ENCODE peak calls at places on chromosome 20, in six cellular contexts. E is neural progenitor cell, U is K562, D is GM23338, H is HepG2, Z is PC-9. V is an unnamed sample.

GRCh38 chr20:5504061-5504739 is 187.4 kb upstream of the PROKR2 start:
- DNase-seq in H (peak), D (peak), Z (no peak), U (peak), E (no peak), V (peak)

GRCh38 chr20:41738584-41739193 is 120.5 kb upstream of the CHD6 start:
- DNase-seq in E (peak), D (peak), U (peak), Z (no peak), H (peak), V (peak)

GRCh38 chr20:52104546-52105044 is 87.0 kb downstream of the ZFP64 start:
- DNase-seq in U (no peak), Z (peak), D (peak), H (no peak), E (peak), V (peak)

GRCh38 chr20:24821391-24821790 is 127.7 kb upstream of the CST7 start:
- DNase-seq in E (no peak), Z (no peak), U (no peak), D (no peak), H (no peak), V (no peak)

GRCh38 chr20:34390769-34391447 is 27.8 kb downstream of the ITCH start:
- DNase-seq in U (peak), D (peak), H (peak), Z (peak), E (no peak), V (peak)

GRCh38 chr20:48298851-48299484 is 513.7 kb upstream of the SULF2 start:
- DNase-seq in D (no peak), H (peak), Z (peak), E (peak), U (no peak), V (peak)

GRCh38 chr20:47392721-47393073 is 36.2 kb upstream of the ZMYND8 start:
- DNase-seq in U (no peak), H (no peak), E (no peak), Z (peak), D (no peak), V (no peak)

GRCh38 chr20:43799150-43799711 is 72.4 kb upstream of the GTSF1L start:
- DNase-seq in E (no peak), U (no peak), D (no peak), H (no peak), Z (no peak), V (no peak)

GRCh38 chr20:46964299-46965123 is 69.9 kb downstream of the EYA2 start:
- DNase-seq in D (no peak), H (no peak), Z (no peak), U (no peak), E (no peak), V (no peak)

DNA sequence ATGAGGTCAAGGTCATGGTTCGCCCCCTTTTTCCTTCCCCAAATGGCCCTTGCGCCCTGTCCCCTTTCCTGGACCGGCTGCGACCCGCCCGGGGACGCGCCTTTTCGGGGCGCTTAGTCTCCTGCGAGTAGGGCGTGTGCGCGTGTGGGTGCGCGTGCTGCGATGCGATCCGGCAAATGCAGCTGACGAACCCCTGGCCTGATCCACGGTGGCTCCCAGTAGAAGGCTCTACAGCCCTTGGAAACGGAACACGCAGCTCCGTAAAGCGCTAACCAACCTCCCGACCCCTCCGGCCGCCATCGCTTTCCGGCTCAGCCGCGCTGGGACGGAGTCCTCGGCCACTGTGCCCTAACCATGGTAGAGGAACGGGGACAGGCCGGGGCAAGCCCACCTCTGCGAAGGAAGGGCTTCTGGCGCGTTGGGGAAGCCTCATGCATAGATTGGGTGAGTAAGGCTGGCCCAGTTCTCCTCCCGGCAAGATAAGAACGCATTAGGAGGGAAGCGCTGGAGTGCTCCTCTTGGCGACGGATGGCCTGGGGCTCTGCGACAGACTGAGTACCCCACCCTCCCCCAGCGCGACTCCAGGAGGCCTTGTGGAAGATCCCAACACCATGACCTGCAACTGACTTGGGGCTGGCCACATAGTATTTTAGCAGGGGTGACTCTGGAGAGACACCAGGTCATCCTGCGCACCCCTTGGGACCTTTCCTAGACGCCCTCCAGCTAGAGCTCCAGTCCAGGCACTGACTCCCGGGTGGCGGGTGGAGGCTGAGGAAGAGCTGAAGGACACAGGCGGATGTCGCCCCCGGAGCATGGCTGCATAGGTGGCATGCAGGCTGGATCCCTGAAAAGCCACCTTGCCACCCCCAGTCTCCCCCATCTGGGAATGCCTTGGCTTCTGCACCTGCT is 1.1 kb upstream of the SLC4A11 start:
- DNase-seq in Z (no peak), E (peak), D (peak), H (no peak), U (no peak), V (no peak)
- H3K4me2 ChIP-seq in Z (peak), E (peak), D (peak), H (peak), U (peak), V (peak)

GRCh38 chr20:9422335-9422734 is 92.1 kb upstream of the LAMP5 start:
- DNase-seq in Z (no peak), E (no peak), U (no peak), H (no peak), D (no peak), V (peak)
- H2AFZ ChIP-seq in Z (no peak), E (no peak), U (no peak), H (no peak), D (no peak), V (no peak)

DNA sequence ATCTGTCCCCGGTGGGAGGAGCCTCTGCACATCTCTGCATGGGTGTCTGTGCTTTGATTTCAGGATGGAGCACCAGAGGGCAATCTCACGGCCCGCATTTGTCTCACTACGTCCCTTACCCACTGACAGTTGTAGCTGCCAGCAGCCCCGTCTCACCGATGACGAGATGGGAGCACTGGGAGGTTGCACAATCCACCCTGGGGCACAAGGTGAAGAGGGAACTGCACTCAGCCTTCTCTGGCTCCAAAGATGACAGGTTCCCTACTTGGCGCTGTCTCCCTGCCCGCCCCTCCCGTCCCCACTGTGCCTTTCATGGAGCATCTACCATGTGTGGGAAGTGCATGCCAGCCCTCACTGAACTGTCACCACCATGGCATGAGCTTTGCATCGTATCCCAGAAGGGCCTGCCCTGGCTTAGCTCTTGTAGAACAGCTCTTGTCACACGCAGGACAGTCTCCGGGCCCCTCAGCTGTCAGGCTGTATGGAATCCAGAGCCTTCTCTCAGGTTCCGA is 99.9 kb upstream of the PMEPA1 start:
- DNase-seq in H (no peak), U (no peak), D (no peak), E (no peak), Z (peak), V (no peak)
- TF ChIP-seq EZH2 in H (no peak), U (no peak), D (no peak), E (no peak), Z (no peak), V (no peak)

GRCh38 chr20:2475850-2476741 is 5.5 kb upstream of the SNRPB start:
- DNase-seq in Z (no peak), D (no peak), H (peak), E (no peak), U (no peak), V (no peak)
- H3K4me2 ChIP-seq in Z (no peak), D (no peak), H (peak), E (no peak), U (no peak), V (no peak)

GRCh38 chr20:64242797-64243475 is 12.6 kb upstream of the PCMTD2 start:
- DNase-seq in E (no peak), Z (no peak), D (no peak), H (peak), U (no peak), V (no peak)

GRCh38 chr20:64241061-64241460 is 14.5 kb upstream of the PCMTD2 start:
- DNase-seq in E (no peak), U (no peak), Z (no peak), H (no peak), D (no peak), V (no peak)

GRCh38 chr20:64244281-64244805 is 11.2 kb upstream of the PCMTD2 start:
- DNase-seq in E (no peak), U (no peak), D (no peak), Z (no peak), H (no peak), V (no peak)

GRCh38 chr20:64240243-64241015 is 15.1 kb upstream of the PCMTD2 start:
- DNase-seq in D (no peak), H (no peak), Z (no peak), U (no peak), E (no peak), V (no peak)

GRCh38 chr20:64242003-64242796 is 13.3 kb upstream of the PCMTD2 start:
- DNase-seq in D (no peak), Z (no peak), U (no peak), E (no peak), H (no peak), V (no peak)
- H2AFZ ChIP-seq in D (no peak), Z (no peak), U (no peak), E (no peak), H (no peak), V (no peak)

V was measured in astrocyte.